ENCODE peak calls at places on chromosome 5, in nine cellular contexts. One of them, this sample, is unnamed.
A peak's percentile ranks its signal among the peaks of the same experiment; 100 is the strongest.

GRCh38 chr5:1010181-1010510 is 1.5 kb downstream of the NKD2 start:
- DNase-seq in AG04450: no peak
- DNase-seq in prostate gland: no peak
- DNase-seq in CD8-positive, alpha-beta T cell: no peak
- DNase-seq in A549: peak; percentile 35
- DNase-seq in WERI-Rb-1: peak; percentile 68
- DNase-seq in brain microvascular endothelial cell: no peak
- DNase-seq in right atrium auricular region: peak; percentile 57
- DNase-seq in left ventricle myocardium inferior: peak; percentile 25
- DNase-seq in this sample: no peak

GRCh38 chr5:96775689-96776088 is 32.1 kb downstream of the ERAP1 start:
- DNase-seq in AG04450: no peak
- DNase-seq in prostate gland: no peak
- DNase-seq in CD8-positive, alpha-beta T cell: no peak
- DNase-seq in A549: no peak
- DNase-seq in WERI-Rb-1: no peak
- DNase-seq in brain microvascular endothelial cell: no peak
- DNase-seq in right atrium auricular region: no peak
- DNase-seq in left ventricle myocardium inferior: no peak
- DNase-seq in this sample: no peak

GRCh38 chr5:123098767-123099513 is 9.9 kb downstream of the PRDM6 start:
- DNase-seq in AG04450: no peak
- DNase-seq in prostate gland: no peak
- DNase-seq in CD8-positive, alpha-beta T cell: no peak
- DNase-seq in A549: peak; percentile 8
- DNase-seq in WERI-Rb-1: no peak
- DNase-seq in brain microvascular endothelial cell: no peak
- DNase-seq in right atrium auricular region: no peak
- DNase-seq in left ventricle myocardium inferior: no peak
- DNase-seq in this sample: no peak

GRCh38 chr5:110956280-110956912 is 115.1 kb upstream of the TSLP start:
- DNase-seq in AG04450: no peak
- DNase-seq in prostate gland: no peak
- DNase-seq in CD8-positive, alpha-beta T cell: no peak
- DNase-seq in A549: no peak
- DNase-seq in WERI-Rb-1: no peak
- DNase-seq in brain microvascular endothelial cell: no peak
- DNase-seq in right atrium auricular region: no peak
- DNase-seq in left ventricle myocardium inferior: no peak
- DNase-seq in this sample: no peak

GRCh38 chr5:14077501-14077900 is 65.6 kb upstream of the TRIO start:
- DNase-seq in AG04450: no peak
- DNase-seq in prostate gland: no peak
- DNase-seq in CD8-positive, alpha-beta T cell: no peak
- DNase-seq in A549: no peak
- DNase-seq in WERI-Rb-1: no peak
- DNase-seq in brain microvascular endothelial cell: no peak
- DNase-seq in right atrium auricular region: no peak
- DNase-seq in left ventricle myocardium inferior: no peak
- DNase-seq in this sample: no peak

GRCh38 chr5:68287976-68288755 is 72.6 kb downstream of the PIK3R1 start:
- DNase-seq in AG04450: no peak
- DNase-seq in prostate gland: peak; percentile 70
- DNase-seq in CD8-positive, alpha-beta T cell: peak; percentile 71
- DNase-seq in A549: peak; percentile 32
- DNase-seq in WERI-Rb-1: peak; percentile 17
- DNase-seq in brain microvascular endothelial cell: peak; percentile 38
- DNase-seq in right atrium auricular region: peak; percentile 71
- DNase-seq in left ventricle myocardium inferior: peak; percentile 76
- DNase-seq in this sample: peak; percentile 78

GRCh38 chr5:177509361-177509951 is at the start of gene DOK3:
- DNase-seq in AG04450: no peak
- DNase-seq in prostate gland: no peak
- DNase-seq in CD8-positive, alpha-beta T cell: no peak
- DNase-seq in A549: no peak
- DNase-seq in WERI-Rb-1: peak; percentile 41
- DNase-seq in brain microvascular endothelial cell: no peak
- DNase-seq in right atrium auricular region: no peak
- DNase-seq in left ventricle myocardium inferior: peak; percentile 56
- DNase-seq in this sample: no peak

GRCh38 chr5:137594717-137595116 is 95.6 kb upstream of the SPOCK1 start:
- DNase-seq in AG04450: no peak
- DNase-seq in prostate gland: no peak
- DNase-seq in CD8-positive, alpha-beta T cell: no peak
- DNase-seq in A549: no peak
- DNase-seq in WERI-Rb-1: no peak
- DNase-seq in brain microvascular endothelial cell: no peak
- DNase-seq in right atrium auricular region: no peak
- DNase-seq in left ventricle myocardium inferior: no peak
- DNase-seq in this sample: no peak

GRCh38 chr5:159324097-159324760 is 6.1 kb downstream of the IL12B start:
- DNase-seq in AG04450: peak; percentile 72
- DNase-seq in prostate gland: no peak
- DNase-seq in CD8-positive, alpha-beta T cell: no peak
- DNase-seq in A549: no peak
- DNase-seq in WERI-Rb-1: peak; percentile 28
- DNase-seq in brain microvascular endothelial cell: peak; percentile 50
- DNase-seq in right atrium auricular region: no peak
- DNase-seq in left ventricle myocardium inferior: no peak
- DNase-seq in this sample: no peak

GRCh38 chr5:65152131-65152530 is 329.6 kb downstream of the ADAMTS6 start:
- DNase-seq in AG04450: no peak
- DNase-seq in prostate gland: no peak
- DNase-seq in CD8-positive, alpha-beta T cell: no peak
- DNase-seq in A549: peak; percentile 22
- DNase-seq in WERI-Rb-1: no peak
- DNase-seq in brain microvascular endothelial cell: no peak
- DNase-seq in right atrium auricular region: no peak
- DNase-seq in left ventricle myocardium inferior: no peak
- DNase-seq in this sample: no peak

GRCh38 chr5:135683227-135683626 is 104.4 kb upstream of the CXCL14 start:
- DNase-seq in AG04450: no peak
- DNase-seq in prostate gland: no peak
- DNase-seq in CD8-positive, alpha-beta T cell: no peak
- DNase-seq in A549: no peak
- DNase-seq in WERI-Rb-1: no peak
- DNase-seq in brain microvascular endothelial cell: no peak
- DNase-seq in right atrium auricular region: no peak
- DNase-seq in left ventricle myocardium inferior: no peak
- DNase-seq in this sample: no peak

GRCh38 chr5:147450596-147450995 is 59.3 kb downstream of the DPYSL3 start:
- DNase-seq in AG04450: no peak
- DNase-seq in prostate gland: no peak
- DNase-seq in CD8-positive, alpha-beta T cell: no peak
- DNase-seq in A549: no peak
- DNase-seq in WERI-Rb-1: no peak
- DNase-seq in brain microvascular endothelial cell: no peak
- DNase-seq in right atrium auricular region: no peak
- DNase-seq in left ventricle myocardium inferior: no peak
- DNase-seq in this sample: no peak
- TF ChIP-seq CTCF in AG04450: no peak
- TF ChIP-seq CTCF in prostate gland: no peak
- TF ChIP-seq CTCF in CD8-positive, alpha-beta T cell: no peak
- TF ChIP-seq CTCF in A549: no peak
- TF ChIP-seq CTCF in WERI-Rb-1: peak; percentile 44
- TF ChIP-seq CTCF in brain microvascular endothelial cell: no peak
- TF ChIP-seq CTCF in right atrium auricular region: no peak
- TF ChIP-seq CTCF in left ventricle myocardium inferior: no peak
- TF ChIP-seq CTCF in this sample: no peak

GRCh38 chr5:150473673-150474358 is 24.3 kb upstream of the RPS14 start:
- DNase-seq in AG04450: no peak
- DNase-seq in prostate gland: peak; percentile 52
- DNase-seq in CD8-positive, alpha-beta T cell: no peak
- DNase-seq in A549: peak; percentile 90
- DNase-seq in WERI-Rb-1: no peak
- DNase-seq in brain microvascular endothelial cell: peak; percentile 65
- DNase-seq in right atrium auricular region: no peak
- DNase-seq in left ventricle myocardium inferior: no peak
- DNase-seq in this sample: no peak

GRCh38 chr5:150464554-150465012 is 15.0 kb upstream of the RPS14 start:
- DNase-seq in AG04450: no peak
- DNase-seq in prostate gland: no peak
- DNase-seq in CD8-positive, alpha-beta T cell: no peak
- DNase-seq in A549: no peak
- DNase-seq in WERI-Rb-1: no peak
- DNase-seq in brain microvascular endothelial cell: no peak
- DNase-seq in right atrium auricular region: no peak
- DNase-seq in left ventricle myocardium inferior: no peak
- DNase-seq in this sample: no peak

GRCh38 chr5:150468206-150468605 is 18.7 kb upstream of the RPS14 start:
- DNase-seq in AG04450: no peak
- DNase-seq in prostate gland: no peak
- DNase-seq in CD8-positive, alpha-beta T cell: no peak
- DNase-seq in A549: no peak
- DNase-seq in WERI-Rb-1: peak; percentile 62
- DNase-seq in brain microvascular endothelial cell: no peak
- DNase-seq in right atrium auricular region: no peak
- DNase-seq in left ventricle myocardium inferior: no peak
- DNase-seq in this sample: no peak

GRCh38 chr5:150465926-150466325 is 16.4 kb upstream of the RPS14 start:
- DNase-seq in AG04450: no peak
- DNase-seq in prostate gland: no peak
- DNase-seq in CD8-positive, alpha-beta T cell: no peak
- DNase-seq in A549: no peak
- DNase-seq in WERI-Rb-1: no peak
- DNase-seq in brain microvascular endothelial cell: no peak
- DNase-seq in right atrium auricular region: no peak
- DNase-seq in left ventricle myocardium inferior: no peak
- DNase-seq in this sample: no peak

DNA sequence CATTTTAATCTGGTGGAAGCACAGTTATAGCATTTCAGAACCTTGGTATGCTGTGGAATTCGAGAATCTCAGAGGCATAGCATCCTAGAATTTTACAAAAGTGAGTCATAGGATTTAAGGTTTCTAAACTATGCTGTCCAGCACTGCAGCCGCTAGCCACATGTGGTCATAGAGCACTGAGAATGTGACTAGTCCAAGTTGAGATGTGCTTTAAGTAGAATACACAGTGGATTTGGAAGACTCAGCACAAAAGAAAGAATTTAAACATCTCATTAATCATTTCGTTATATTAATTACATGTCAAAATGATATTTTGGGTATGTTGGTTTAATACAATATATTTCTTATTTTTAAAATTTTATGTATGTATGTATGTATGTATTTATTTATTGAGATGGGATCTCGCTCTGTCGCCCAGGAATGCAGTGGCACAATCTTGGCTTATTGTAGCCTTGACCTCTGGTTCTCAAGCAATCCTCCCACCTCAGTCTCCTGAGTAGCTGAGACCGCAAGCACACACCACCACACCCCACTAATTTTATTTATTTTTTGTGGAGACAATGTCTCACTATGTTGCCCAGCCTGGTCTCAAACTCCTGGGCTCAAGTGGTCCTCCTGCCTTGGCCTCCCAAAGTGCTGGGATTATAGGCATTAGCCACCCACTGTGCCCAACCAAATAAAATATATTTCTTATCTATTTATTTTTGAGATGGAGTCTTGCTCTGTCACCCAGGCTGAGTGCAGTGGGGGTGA is 20.4 kb upstream of the RPS14 start:
- DNase-seq in AG04450: peak; percentile 92
- DNase-seq in prostate gland: no peak
- DNase-seq in CD8-positive, alpha-beta T cell: no peak
- DNase-seq in A549: peak; percentile 77
- DNase-seq in WERI-Rb-1: no peak
- DNase-seq in brain microvascular endothelial cell: peak; percentile 97
- DNase-seq in right atrium auricular region: no peak
- DNase-seq in left ventricle myocardium inferior: no peak
- DNase-seq in this sample: no peak
- H3K27ac ChIP-seq in AG04450: peak overlapping the region; percentile 68
- H3K27ac ChIP-seq in prostate gland: no peak overlapping the region
- H3K27ac ChIP-seq in CD8-positive, alpha-beta T cell: no peak overlapping the region
- H3K27ac ChIP-seq in A549: peak overlapping the region; percentile 96
- H3K27ac ChIP-seq in WERI-Rb-1: no peak overlapping the region
- H3K27ac ChIP-seq in brain microvascular endothelial cell: peak overlapping the region; percentile 71
- H3K27ac ChIP-seq in right atrium auricular region: no peak overlapping the region
- H3K27ac ChIP-seq in left ventricle myocardium inferior: no peak overlapping the region
- H3K27ac ChIP-seq in this sample: no peak overlapping the region

DNA sequence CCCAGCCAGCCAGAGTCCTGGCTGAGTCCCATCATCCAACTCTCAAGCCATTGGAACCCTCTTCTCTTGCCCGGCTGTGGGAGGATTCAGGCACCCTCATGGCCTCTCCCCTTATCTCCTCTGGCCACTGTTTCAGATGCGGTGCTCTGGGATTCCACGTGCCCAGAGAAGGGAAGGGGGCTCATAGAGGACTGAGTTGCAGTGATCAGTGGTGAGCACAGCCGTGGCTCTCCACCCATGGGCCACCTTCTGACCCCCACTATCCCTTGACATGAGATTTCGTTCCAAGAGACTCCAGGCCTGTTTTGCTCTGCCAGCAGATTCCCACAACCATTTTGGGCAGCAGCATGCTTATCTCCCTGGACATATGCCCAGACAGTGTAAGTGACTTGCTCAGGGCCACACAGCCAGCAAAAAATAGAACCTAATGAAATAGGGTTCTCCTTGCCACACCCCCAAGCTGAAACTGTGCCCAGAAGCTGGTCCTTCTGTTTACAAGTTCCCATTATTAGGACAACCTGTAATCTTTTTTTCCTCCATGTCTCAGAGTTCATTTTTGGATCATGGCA is 2.7 kb downstream of the GPX3 start:
- DNase-seq in AG04450: no peak
- DNase-seq in prostate gland: peak; percentile 65
- DNase-seq in CD8-positive, alpha-beta T cell: no peak
- DNase-seq in A549: no peak
- DNase-seq in WERI-Rb-1: no peak
- DNase-seq in brain microvascular endothelial cell: peak; percentile 35
- DNase-seq in right atrium auricular region: peak; percentile 74
- DNase-seq in left ventricle myocardium inferior: peak; percentile 75
- DNase-seq in this sample: peak; percentile 88
- H3K4me3 ChIP-seq in AG04450: no peak overlapping the region
- H3K4me3 ChIP-seq in prostate gland: peak overlapping the region; percentile 6
- H3K4me3 ChIP-seq in CD8-positive, alpha-beta T cell: no peak overlapping the region
- H3K4me3 ChIP-seq in A549: no peak overlapping the region
- H3K4me3 ChIP-seq in WERI-Rb-1: no peak overlapping the region
- H3K4me3 ChIP-seq in brain microvascular endothelial cell: no peak overlapping the region
- H3K4me3 ChIP-seq in right atrium auricular region: peak overlapping the region; percentile 93
- H3K4me3 ChIP-seq in left ventricle myocardium inferior: peak overlapping the region; percentile 97
- H3K4me3 ChIP-seq in this sample: peak overlapping the region; percentile 85

GRCh38 chr5:23977365-23977764 is 470.0 kb downstream of the PRDM9 start:
- DNase-seq in AG04450: no peak
- DNase-seq in prostate gland: no peak
- DNase-seq in CD8-positive, alpha-beta T cell: no peak
- DNase-seq in A549: no peak
- DNase-seq in WERI-Rb-1: no peak
- DNase-seq in brain microvascular endothelial cell: no peak
- DNase-seq in right atrium auricular region: no peak
- DNase-seq in left ventricle myocardium inferior: no peak
- DNase-seq in this sample: no peak

DNA sequence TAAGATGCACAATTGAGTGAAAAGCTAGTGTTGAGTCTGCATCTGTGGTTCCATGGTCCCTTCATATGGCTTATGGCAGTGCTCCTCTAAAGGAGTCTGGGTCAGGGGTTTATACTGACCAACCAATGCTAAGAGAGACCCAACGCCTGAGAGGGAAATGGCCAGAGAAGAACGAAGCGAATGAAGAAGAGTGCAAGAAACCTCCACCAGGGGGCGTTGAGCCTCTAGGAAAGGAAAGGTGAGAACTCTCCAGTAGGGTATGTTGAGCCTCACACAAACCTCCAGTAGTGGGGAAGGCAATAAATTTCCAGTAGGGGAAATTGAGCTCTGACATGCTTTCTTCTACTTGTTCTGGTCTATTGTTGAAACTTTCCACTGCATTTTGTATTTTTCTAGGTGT is 470.6 kb downstream of the PRDM9 start:
- DNase-seq in AG04450: no peak
- DNase-seq in prostate gland: no peak
- DNase-seq in CD8-positive, alpha-beta T cell: no peak
- DNase-seq in A549: peak; percentile 35
- DNase-seq in WERI-Rb-1: peak; percentile 62
- DNase-seq in brain microvascular endothelial cell: no peak
- DNase-seq in right atrium auricular region: no peak
- DNase-seq in left ventricle myocardium inferior: no peak
- DNase-seq in this sample: no peak
- TF ChIP-seq CTCF in AG04450: no peak
- TF ChIP-seq CTCF in prostate gland: no peak
- TF ChIP-seq CTCF in CD8-positive, alpha-beta T cell: no peak
- TF ChIP-seq CTCF in A549: no peak
- TF ChIP-seq CTCF in WERI-Rb-1: peak; percentile 76
- TF ChIP-seq CTCF in brain microvascular endothelial cell: peak; percentile 47
- TF ChIP-seq CTCF in right atrium auricular region: no peak
- TF ChIP-seq CTCF in left ventricle myocardium inferior: peak; percentile 7
- TF ChIP-seq CTCF in this sample: no peak

This sample was measured in coronary artery.